ENCODE peak calls at places on chromosomes 6 and 20, in four cellular contexts. R is sciatic nerve; I is stimulated activated CD4-positive, alpha-beta T cell treated with anti-CD3 and anti-CD28 coated beads, Interleukin-12 subunit alpha, Interleukin-12 subunit beta, amount 100 ng/mL, for 4 hours; M is smooth muscle cell of the brain vasculature. X is an unnamed sample.

GRCh38 chr6:105601541-105602174 is 198.8 kb upstream of the PREP start:
- DNase-seq in M (no peak), I (peak), R (peak), X (peak)

GRCh38 chr6:39496951-39497350 is 174.4 kb upstream of the KCNK16 start:
- DNase-seq in M (no peak), R (peak), I (no peak), X (peak)

GRCh38 chr6:5671162-5671561 is 335.6 kb downstream of the NRN1 start:
- DNase-seq in R (no peak), M (no peak), I (no peak), X (no peak)

GRCh38 chr6:135985471-135985870 is 134.0 kb downstream of the PDE7B start:
- DNase-seq in R (no peak), M (no peak), I (no peak), X (no peak)

GRCh38 chr6:36714511-36714910 is 16.9 kb downstream of the RAB44 start:
- DNase-seq in R (no peak), I (no peak), M (no peak), X (no peak)

GRCh38 chr20:43837856-43838702 is 76.6 kb upstream of the TOX2 start:
- DNase-seq in M (no peak), R (no peak), I (no peak), X (no peak)

GRCh38 chr6:76230711-76231110 is 158.2 kb upstream of the IMPG1 start:
- DNase-seq in I (no peak), R (no peak), M (no peak), X (no peak)

GRCh38 chr6:157068691-157069228 is 254.6 kb downstream of the TMEM242 start:
- DNase-seq in M (no peak), R (no peak), I (no peak), X (no peak)

GRCh38 chr6:27168586-27169443 is 78.7 kb upstream of the PRSS16 start:
- DNase-seq in I (no peak), M (no peak), R (no peak), X (no peak)

GRCh38 chr6:27865952-27866369 is 46.2 kb downstream of the OR2B2 start:
- DNase-seq in I (no peak), R (no peak), M (no peak), X (no peak)

GRCh38 chr20:8811801-8812594 is 256.9 kb upstream of the PLCB4 start:
- DNase-seq in I (no peak), M (no peak), R (no peak), X (no peak)

GRCh38 chr6:53986165-53986720 is 125.0 kb upstream of the MLIP start:
- DNase-seq in I (no peak), M (peak), R (peak), X (no peak)

GRCh38 chr6:43716099-43716498 is 28.5 kb upstream of the MRPS18A start:
- DNase-seq in R (no peak), I (no peak), M (no peak), X (no peak)

GRCh38 chr6:1295420-1295819 is 16.5 kb upstream of the FOXQ1 start:
- DNase-seq in M (no peak), R (no peak), I (no peak), X (no peak)

GRCh38 chr6:151285121-151285520 is 45.4 kb downstream of the AKAP12 start:
- DNase-seq in M (no peak), R (no peak), I (no peak), X (no peak)

GRCh38 chr6:63975685-63976084 is 340.1 kb downstream of the PHF3 start:
- DNase-seq in I (no peak), M (no peak), R (no peak), X (no peak)

GRCh38 chr6:34525431-34526175 is 30.5 kb downstream of the SPDEF start:
- DNase-seq in R (no peak), M (no peak), I (no peak), X (no peak)

GRCh38 chr20:50724851-50725721 is 6.3 kb upstream of the PARD6B start:
- DNase-seq in R (peak), M (no peak), I (peak), X (peak)

GRCh38 chr6:36029464-36029863 is 1.9 kb downstream of the MAPK14 start:
- DNase-seq in M (no peak), R (no peak), I (no peak), X (no peak)

GRCh38 chr6:151399679-151400078 is 8.3 kb upstream of the ZBTB2 start:
- DNase-seq in M (no peak), I (no peak), R (no peak), X (no peak)